ENCODE peak calls at places on chromosomes 4 and X, in five cellular contexts. P, T, V, S and U are unnamed samples.

GRCh38 chr4:57575465-57575864 is 465.3 kb upstream of the IGFBP7 start:
- DNase-seq in S (no peak), T (no peak), V (no peak), P (no peak), U (no peak)

GRCh38 chrX:130539721-130540321 is 138.0 kb downstream of the RBMX2 start:
- DNase-seq in T (no peak), V (peak; percentile 61), P (peak; percentile 51), S (peak; percentile 22), U (peak; percentile 36)

GRCh38 chr4:68460085-68460484 is 12.8 kb downstream of the TMPRSS11E start:
- DNase-seq in S (no peak), T (no peak), V (no peak), P (no peak), U (no peak)

GRCh38 chr4:143386812-143387211 is 50.1 kb downstream of the GAB1 start:
- DNase-seq in T (no peak), V (no peak), P (no peak), S (no peak), U (no peak)

GRCh38 chr4:139794158-139794954 is 128.7 kb downstream of the MGST2 start:
- DNase-seq in P (no peak), V (peak; percentile 57), S (no peak), T (no peak), U (no peak)

GRCh38 chr4:11585506-11585905 is 156.8 kb upstream of the HS3ST1 start:
- DNase-seq in V (no peak), P (no peak), S (peak; percentile 21), T (no peak), U (peak; percentile 49)

GRCh38 chr4:185016101-185016940 is 2.0 kb upstream of the HELT start:
- DNase-seq in S (no peak), P (no peak), T (peak; percentile 62), V (no peak), U (no peak)

GRCh38 chr4:87243426-87244053 is 23.1 kb upstream of the KLHL8 start:
- DNase-seq in V (peak; percentile 12), T (no peak), P (no peak), S (no peak), U (no peak)

GRCh38 chrX:71098302-71098701 is 2.7 kb downstream of the FOXO4 start:
- DNase-seq in P (peak; percentile 44), S (peak; percentile 60), T (no peak), V (peak; percentile 46), U (peak; percentile 63)

GRCh38 chr4:38603652-38604051 is 60.3 kb upstream of the KLF3 start:
- DNase-seq in V (no peak), S (no peak), P (no peak), T (no peak), U (no peak)

GRCh38 chrX:108420481-108420880 is 17.7 kb downstream of the COL4A6 start:
- DNase-seq in T (no peak), P (no peak), V (no peak), S (no peak), U (no peak)

GRCh38 chr4:2333356-2333841 is 71.5 kb upstream of the MXD4 start:
- DNase-seq in P (peak; percentile 79), T (no peak), V (no peak), S (no peak), U (peak; percentile 65)

GRCh38 chrX:69564665-69565064 is 51.2 kb upstream of the EDA start:
- DNase-seq in V (no peak), P (no peak), S (no peak), T (no peak), U (no peak)

GRCh38 chrX:39018526-39018925 is 217.3 kb downstream of the MID1IP1 start:
- DNase-seq in S (no peak), V (no peak), P (no peak), T (no peak), U (no peak)

GRCh38 chr4:102541708-102542107 is 40.5 kb downstream of the NFKB1 start:
- DNase-seq in V (no peak), P (no peak), T (no peak), S (no peak), U (peak; percentile 23)

GRCh38 chr4:2091990-2092652 is 33.0 kb downstream of the NAT8L start:
- DNase-seq in V (no peak), S (no peak), T (peak; percentile 60), P (peak; percentile 17), U (no peak)

GRCh38 chr4:147831452-147832192 is 99.7 kb downstream of the ARHGAP10 start:
- DNase-seq in V (peak; percentile 78), T (no peak), P (peak; percentile 40), S (peak; percentile 78), U (peak; percentile 29)

GRCh38 chrX:1860936-1861670 is 246.2 kb downstream of the ASMT start:
- DNase-seq in V (no peak), T (no peak), S (no peak), P (no peak), U (no peak)

GRCh38 chr4:76830612-76831474 is 67.1 kb downstream of the SOWAHB start:
- DNase-seq in S (peak; percentile 32), V (peak; percentile 87), P (no peak), T (no peak), U (peak; percentile 91)

GRCh38 chr4:25937801-25938200 is 23.8 kb downstream of the SMIM20 start:
- DNase-seq in T (no peak), S (no peak), P (no peak), V (peak; percentile 67), U (no peak)

GRCh38 chr4:153488006-153488718 is 22.0 kb downstream of the TMEM131L start:
- DNase-seq in S (peak; percentile 35), P (peak; percentile 37), T (no peak), V (peak; percentile 28), U (no peak)

GRCh38 chrX:25016361-25016671 is 551 bp upstream of the ARX start:
- DNase-seq in P (no peak), V (no peak), S (no peak), T (no peak), U (no peak)

GRCh38 chrX:71107762-71108360 is 1.3 kb upstream of the CXorf65 start:
- DNase-seq in V (no peak), S (no peak), T (no peak), P (no peak), U (no peak)

GRCh38 chr4:110970642-110971041 is 347.8 kb upstream of the PITX2 start:
- DNase-seq in T (peak; percentile 61), S (no peak), V (peak; percentile 56), P (no peak), U (peak; percentile 70)
- TF ChIP-seq CTCF in T (peak; percentile 64), S (no peak), V (peak; percentile 73), P (no peak), U (peak; percentile 32)

GRCh38 chrX:119694601-119695534 is 1.9 kb upstream of the SEPTIN6 start:
- DNase-seq in P (no peak), V (no peak), S (no peak), T (no peak), U (no peak)

GRCh38 chrX:119693996-119694451 is 1.1 kb upstream of the SEPTIN6 start:
- DNase-seq in S (no peak), V (no peak), T (no peak), P (no peak), U (no peak)

GRCh38 chrX:119695535-119696050 is 2.6 kb upstream of the SEPTIN6 start:
- DNase-seq in P (no peak), T (no peak), V (no peak), S (no peak), U (no peak)

GRCh38 chrX:119696251-119696890 is 3.4 kb upstream of the SEPTIN6 start:
- DNase-seq in V (no peak), S (no peak), T (no peak), P (no peak), U (no peak)

DNA sequence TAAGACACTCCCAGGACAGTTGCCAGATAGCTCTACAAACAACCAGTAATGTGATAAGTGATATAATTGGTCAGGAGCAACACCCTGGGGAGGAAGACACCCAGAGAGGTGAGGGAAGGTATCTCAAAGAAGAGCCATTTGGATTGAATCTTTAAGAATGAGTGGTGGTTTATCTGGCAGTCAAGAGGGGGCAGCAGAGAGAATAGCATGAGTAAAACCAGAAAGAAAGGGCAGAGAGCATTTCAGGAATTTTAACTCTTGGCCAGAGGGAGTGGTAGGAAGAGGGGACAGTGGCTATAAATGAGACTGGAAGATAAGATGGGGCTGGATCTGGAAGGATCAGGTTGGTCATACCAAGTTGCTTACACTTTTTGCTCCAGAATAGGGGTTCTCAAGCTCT is 5.9 kb upstream of the SEPTIN6 start:
- DNase-seq in V (peak; percentile 73), S (no peak), P (no peak), T (no peak), U (no peak)
- TF ChIP-seq CTCF in V (peak; percentile 69), S (no peak), P (peak; percentile 22), T (peak; percentile 72), U (peak; percentile 49)

DNA sequence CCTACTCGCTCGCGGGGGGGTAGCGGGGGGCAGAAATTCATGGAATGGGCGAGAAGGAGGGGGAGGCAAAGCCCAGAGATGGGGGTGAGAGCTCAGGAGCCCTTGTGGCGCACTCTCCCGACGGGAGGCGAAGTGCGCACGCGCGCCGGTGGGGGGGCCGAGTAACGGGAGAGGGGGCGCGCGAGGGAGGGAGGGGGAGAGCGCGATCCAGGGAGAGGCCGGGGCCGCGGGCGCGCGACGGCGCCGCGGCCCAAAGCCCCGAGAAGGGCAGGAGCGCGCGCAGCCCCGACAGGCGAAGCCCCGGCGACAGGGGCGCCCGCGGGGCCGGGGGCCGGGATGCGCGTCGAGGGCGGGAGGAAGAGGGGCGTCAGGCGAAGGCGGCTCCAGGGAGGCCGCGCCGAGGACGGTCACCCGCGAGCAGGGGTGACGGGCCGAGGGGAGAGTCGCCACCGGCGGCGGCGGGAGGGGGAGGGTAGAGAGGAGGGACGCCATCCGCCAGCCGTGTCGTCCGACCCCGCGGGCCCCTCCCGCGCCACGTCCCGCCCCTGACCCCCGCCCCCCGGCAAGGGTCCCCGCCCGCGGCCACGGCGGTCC is 417 bp downstream of the MECP2 start:
- DNase-seq in T (peak; percentile 82), S (peak; percentile 65), P (peak; percentile 46), V (peak; percentile 58), U (peak; percentile 60)
- TF ChIP-seq CTCF in T (no peak), S (no peak), P (no peak), V (no peak), U (no peak)

GRCh38 chr4:15735531-15735930 is 32.7 kb downstream of the BST1 start:
- DNase-seq in T (no peak), P (no peak), V (no peak), S (no peak), U (no peak)

GRCh38 chr4:15736514-15737050 is 33.7 kb downstream of the BST1 start:
- DNase-seq in S (no peak), V (no peak), T (no peak), P (no peak), U (no peak)

GRCh38 chr4:15740764-15741404 is 37.2 kb upstream of the CD38 start:
- DNase-seq in V (no peak), S (no peak), T (no peak), P (no peak), U (no peak)

GRCh38 chr4:15738877-15739276 is 36.0 kb downstream of the BST1 start:
- DNase-seq in P (no peak), T (no peak), S (no peak), V (no peak), U (no peak)

GRCh38 chr4:15737255-15737654 is 34.4 kb downstream of the BST1 start:
- DNase-seq in V (no peak), T (no peak), P (no peak), S (no peak), U (no peak)
- TF ChIP-seq CTCF in V (no peak), T (no peak), P (no peak), S (no peak), U (no peak)

GRCh38 chr4:177155454-177155853 is 154.2 kb upstream of the NEIL3 start:
- DNase-seq in S (no peak), T (no peak), V (no peak), P (no peak), U (no peak)
- TF ChIP-seq CTCF in S (no peak), T (no peak), V (no peak), P (no peak), U (no peak)